ENCODE peak calls at places on chromosomes 16 and 17, in six cellular contexts. One of them, this sample, is unnamed.

GRCh38 chr17:57639381-57639780 is 105.7 kb downstream of the CCDC182 start:
- DNase-seq in H1: no peak
- DNase-seq in neuronal stem cell: no peak
- DNase-seq in H9: no peak
- DNase-seq in mesenchymal stem cell: no peak
- DNase-seq in trophoblast cell: no peak
- DNase-seq in this sample: no peak

GRCh38 chr16:80387308-80387921 is 153.4 kb upstream of the DYNLRB2 start:
- DNase-seq in H1: no peak
- DNase-seq in neuronal stem cell: no peak
- DNase-seq in H9: no peak
- DNase-seq in mesenchymal stem cell: no peak
- DNase-seq in trophoblast cell: no peak
- DNase-seq in this sample: no peak

GRCh38 chr17:61454932-61455753 is 2.9 kb downstream of the TBX4 start:
- DNase-seq in H1: no peak
- DNase-seq in neuronal stem cell: no peak
- DNase-seq in H9: peak
- DNase-seq in mesenchymal stem cell: no peak
- DNase-seq in trophoblast cell: no peak
- DNase-seq in this sample: no peak

GRCh38 chr16:84647830-84648594 is at the start of gene KLHL36:
- DNase-seq in H1: no peak
- DNase-seq in neuronal stem cell: peak
- DNase-seq in H9: no peak
- DNase-seq in mesenchymal stem cell: peak
- DNase-seq in trophoblast cell: peak
- DNase-seq in this sample: no peak

GRCh38 chr17:73401911-73402310 is 90.1 kb upstream of the CDC42EP4 start:
- DNase-seq in H1: no peak
- DNase-seq in neuronal stem cell: peak
- DNase-seq in H9: peak
- DNase-seq in mesenchymal stem cell: peak
- DNase-seq in trophoblast cell: no peak
- DNase-seq in this sample: peak

GRCh38 chr17:74972107-74972972 is at the start of gene HID1:
- DNase-seq in H1: no peak
- DNase-seq in neuronal stem cell: peak
- DNase-seq in H9: peak
- DNase-seq in mesenchymal stem cell: no peak
- DNase-seq in trophoblast cell: no peak
- DNase-seq in this sample: no peak

GRCh38 chr16:11972128-11972527 is 4.4 kb upstream of the SNX29 start:
- DNase-seq in H1: no peak
- DNase-seq in neuronal stem cell: no peak
- DNase-seq in H9: no peak
- DNase-seq in mesenchymal stem cell: peak
- DNase-seq in trophoblast cell: no peak
- DNase-seq in this sample: no peak

GRCh38 chr17:60163108-60163784 is 13.5 kb downstream of the CA4 start:
- DNase-seq in H1: no peak
- DNase-seq in neuronal stem cell: no peak
- DNase-seq in H9: peak
- DNase-seq in mesenchymal stem cell: no peak
- DNase-seq in trophoblast cell: no peak
- DNase-seq in this sample: no peak

GRCh38 chr17:49514374-49514738 is 19.3 kb downstream of the NGFR start:
- DNase-seq in H1: no peak
- DNase-seq in neuronal stem cell: no peak
- DNase-seq in H9: peak
- DNase-seq in mesenchymal stem cell: peak
- DNase-seq in trophoblast cell: no peak
- DNase-seq in this sample: no peak

GRCh38 chr17:75573540-75573957 is 14.1 kb upstream of the MYO15B start:
- DNase-seq in H1: no peak
- DNase-seq in neuronal stem cell: no peak
- DNase-seq in H9: no peak
- DNase-seq in mesenchymal stem cell: no peak
- DNase-seq in trophoblast cell: no peak
- DNase-seq in this sample: no peak

GRCh38 chr16:50731989-50732589 is 9.8 kb upstream of the CYLD start:
- DNase-seq in H1: no peak
- DNase-seq in neuronal stem cell: no peak
- DNase-seq in H9: no peak
- DNase-seq in mesenchymal stem cell: no peak
- DNase-seq in trophoblast cell: no peak
- DNase-seq in this sample: no peak

GRCh38 chr17:28712705-28713415 is 1.2 kb upstream of the PROCA1 start:
- DNase-seq in H1: no peak
- DNase-seq in neuronal stem cell: no peak
- DNase-seq in H9: no peak
- DNase-seq in mesenchymal stem cell: no peak
- DNase-seq in trophoblast cell: no peak
- DNase-seq in this sample: no peak

GRCh38 chr16:54538241-54538640 is 251.7 kb upstream of the IRX3 start:
- DNase-seq in H1: no peak
- DNase-seq in neuronal stem cell: no peak
- DNase-seq in H9: no peak
- DNase-seq in mesenchymal stem cell: no peak
- DNase-seq in trophoblast cell: peak
- DNase-seq in this sample: no peak

GRCh38 chr17:64005734-64006167 is 7.6 kb downstream of the PRR29 start:
- DNase-seq in H1: no peak
- DNase-seq in neuronal stem cell: no peak
- DNase-seq in H9: peak
- DNase-seq in mesenchymal stem cell: no peak
- DNase-seq in trophoblast cell: no peak
- DNase-seq in this sample: no peak

GRCh38 chr17:7001562-7001961 is 5.7 kb downstream of the ALOX12 start:
- DNase-seq in H1: no peak
- DNase-seq in neuronal stem cell: no peak
- DNase-seq in H9: peak
- DNase-seq in mesenchymal stem cell: no peak
- DNase-seq in trophoblast cell: no peak
- DNase-seq in this sample: no peak

GRCh38 chr17:80424878-80425765 is 10.2 kb downstream of the ENDOV start:
- DNase-seq in H1: no peak
- DNase-seq in neuronal stem cell: no peak
- DNase-seq in H9: no peak
- DNase-seq in mesenchymal stem cell: no peak
- DNase-seq in trophoblast cell: no peak
- DNase-seq in this sample: no peak

GRCh38 chr17:235831-236640 is 54.6 kb upstream of the DOC2B start:
- DNase-seq in H1: no peak
- DNase-seq in neuronal stem cell: no peak
- DNase-seq in H9: no peak
- DNase-seq in mesenchymal stem cell: no peak
- DNase-seq in trophoblast cell: no peak
- DNase-seq in this sample: no peak

GRCh38 chr16:23976091-23977001 is 140.6 kb downstream of the PRKCB start:
- DNase-seq in H1: no peak
- DNase-seq in neuronal stem cell: no peak
- DNase-seq in H9: no peak
- DNase-seq in mesenchymal stem cell: no peak
- DNase-seq in trophoblast cell: no peak
- DNase-seq in this sample: no peak

GRCh38 chr16:77191259-77191969 is 424 bp downstream of the MON1B start:
- DNase-seq in H1: no peak
- DNase-seq in neuronal stem cell: no peak
- DNase-seq in H9: no peak
- DNase-seq in mesenchymal stem cell: peak
- DNase-seq in trophoblast cell: no peak
- DNase-seq in this sample: no peak

GRCh38 chr16:77194295-77195231 is 3.6 kb downstream of the MON1B start:
- DNase-seq in H1: no peak
- DNase-seq in neuronal stem cell: no peak
- DNase-seq in H9: no peak
- DNase-seq in mesenchymal stem cell: no peak
- DNase-seq in trophoblast cell: no peak
- DNase-seq in this sample: no peak

GRCh38 chr16:77193377-77193776 is 2.4 kb downstream of the MON1B start:
- DNase-seq in H1: no peak
- DNase-seq in neuronal stem cell: no peak
- DNase-seq in H9: no peak
- DNase-seq in mesenchymal stem cell: no peak
- DNase-seq in trophoblast cell: no peak
- DNase-seq in this sample: no peak

GRCh38 chr16:77190190-77190477 is 856 bp upstream of the MON1B start:
- DNase-seq in H1: no peak
- DNase-seq in neuronal stem cell: no peak
- DNase-seq in H9: no peak
- DNase-seq in mesenchymal stem cell: no peak
- DNase-seq in trophoblast cell: no peak
- DNase-seq in this sample: no peak

GRCh38 chr16:77190478-77191258 is at the start of gene MON1B:
- DNase-seq in H1: peak
- DNase-seq in neuronal stem cell: peak
- DNase-seq in H9: peak
- DNase-seq in mesenchymal stem cell: peak
- DNase-seq in trophoblast cell: peak
- DNase-seq in this sample: peak
- H2BK5ac ChIP-seq in H1: peak
- H2BK5ac ChIP-seq in neuronal stem cell: no peak
- H2BK5ac ChIP-seq in H9: no peak
- H2BK5ac ChIP-seq in mesenchymal stem cell: no peak
- H2BK5ac ChIP-seq in trophoblast cell: peak
- H2BK5ac ChIP-seq in this sample: peak

GRCh38 chr17:3777366-3777765 is 23.6 kb downstream of the ITGAE start:
- DNase-seq in H1: no peak
- DNase-seq in neuronal stem cell: no peak
- DNase-seq in H9: no peak
- DNase-seq in mesenchymal stem cell: no peak
- DNase-seq in trophoblast cell: no peak
- DNase-seq in this sample: no peak

DNA sequence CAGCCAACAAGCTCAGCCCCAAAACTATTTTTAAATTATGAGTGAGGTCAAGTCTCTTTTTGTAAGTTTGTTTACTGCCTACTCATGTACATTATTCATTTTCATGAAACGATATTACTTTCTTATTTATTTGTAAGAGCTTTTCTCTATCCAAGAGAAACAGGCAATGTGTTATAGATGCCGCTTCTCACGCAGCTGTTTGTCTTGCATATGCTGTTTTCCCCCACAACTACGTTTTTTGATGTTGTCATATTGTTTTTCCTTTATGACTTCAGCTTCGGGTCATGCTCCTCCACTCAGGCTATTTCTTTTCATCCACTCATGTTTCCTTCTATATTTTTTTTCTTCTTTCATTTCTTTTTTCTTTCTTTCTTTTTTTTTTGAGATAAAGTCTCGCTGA is 20.0 kb downstream of the ITGAE start:
- DNase-seq in H1: no peak
- DNase-seq in neuronal stem cell: no peak
- DNase-seq in H9: no peak
- DNase-seq in mesenchymal stem cell: no peak
- DNase-seq in trophoblast cell: no peak
- DNase-seq in this sample: no peak
- H4K91ac ChIP-seq in H1: no peak
- H4K91ac ChIP-seq in neuronal stem cell: no peak
- H4K91ac ChIP-seq in H9: no peak
- H4K91ac ChIP-seq in mesenchymal stem cell: no peak
- H4K91ac ChIP-seq in trophoblast cell: no peak
- H4K91ac ChIP-seq in this sample: no peak

DNA sequence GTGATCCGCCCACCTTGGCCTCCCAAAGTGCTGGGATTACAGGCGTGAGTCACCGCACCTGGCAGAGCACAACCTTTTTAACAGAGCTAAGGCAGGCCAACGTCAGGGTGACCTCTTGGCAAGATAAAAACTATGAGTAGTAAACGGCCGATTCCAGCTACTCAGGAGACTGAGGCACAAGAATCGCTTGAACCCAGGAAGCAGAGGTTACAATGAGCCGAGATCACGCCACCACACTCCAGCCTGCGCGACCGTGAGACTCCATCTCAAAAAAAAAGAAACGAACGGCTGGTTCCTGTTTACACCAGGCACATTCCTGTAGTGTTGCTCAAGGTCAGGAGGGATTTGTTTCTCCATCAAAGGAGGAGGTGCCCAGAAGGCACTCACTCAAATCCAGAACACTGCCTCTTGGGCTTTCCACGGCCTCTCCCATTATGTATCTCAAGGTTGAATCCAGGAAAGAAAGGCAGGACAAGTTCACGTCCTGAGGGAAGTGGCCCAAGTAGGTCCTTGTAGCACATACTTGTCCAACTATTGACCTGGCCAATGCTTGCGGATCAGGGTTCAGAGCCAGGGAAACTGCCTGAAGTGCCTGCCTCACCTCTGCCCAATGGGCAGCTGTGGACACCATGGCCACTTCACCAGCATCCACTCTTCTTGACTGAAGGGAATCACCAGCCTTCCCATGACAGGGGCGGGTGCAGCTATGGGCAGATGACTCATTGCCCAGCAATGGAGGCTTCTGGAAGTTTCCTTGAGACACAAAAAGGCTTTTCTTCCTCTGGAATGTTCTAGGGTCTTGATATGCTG is 13.5 kb downstream of the KNOP1 start:
- DNase-seq in H1: no peak
- DNase-seq in neuronal stem cell: no peak
- DNase-seq in H9: no peak
- DNase-seq in mesenchymal stem cell: peak
- DNase-seq in trophoblast cell: peak
- DNase-seq in this sample: peak
- H2BK5ac ChIP-seq in H1: no peak
- H2BK5ac ChIP-seq in neuronal stem cell: no peak
- H2BK5ac ChIP-seq in H9: no peak
- H2BK5ac ChIP-seq in mesenchymal stem cell: no peak
- H2BK5ac ChIP-seq in trophoblast cell: no peak
- H2BK5ac ChIP-seq in this sample: peak

GRCh38 chr17:71655542-71655941 is 465.3 kb upstream of the SOX9 start:
- DNase-seq in H1: no peak
- DNase-seq in neuronal stem cell: no peak
- DNase-seq in H9: no peak
- DNase-seq in mesenchymal stem cell: no peak
- DNase-seq in trophoblast cell: no peak
- DNase-seq in this sample: no peak

DNA sequence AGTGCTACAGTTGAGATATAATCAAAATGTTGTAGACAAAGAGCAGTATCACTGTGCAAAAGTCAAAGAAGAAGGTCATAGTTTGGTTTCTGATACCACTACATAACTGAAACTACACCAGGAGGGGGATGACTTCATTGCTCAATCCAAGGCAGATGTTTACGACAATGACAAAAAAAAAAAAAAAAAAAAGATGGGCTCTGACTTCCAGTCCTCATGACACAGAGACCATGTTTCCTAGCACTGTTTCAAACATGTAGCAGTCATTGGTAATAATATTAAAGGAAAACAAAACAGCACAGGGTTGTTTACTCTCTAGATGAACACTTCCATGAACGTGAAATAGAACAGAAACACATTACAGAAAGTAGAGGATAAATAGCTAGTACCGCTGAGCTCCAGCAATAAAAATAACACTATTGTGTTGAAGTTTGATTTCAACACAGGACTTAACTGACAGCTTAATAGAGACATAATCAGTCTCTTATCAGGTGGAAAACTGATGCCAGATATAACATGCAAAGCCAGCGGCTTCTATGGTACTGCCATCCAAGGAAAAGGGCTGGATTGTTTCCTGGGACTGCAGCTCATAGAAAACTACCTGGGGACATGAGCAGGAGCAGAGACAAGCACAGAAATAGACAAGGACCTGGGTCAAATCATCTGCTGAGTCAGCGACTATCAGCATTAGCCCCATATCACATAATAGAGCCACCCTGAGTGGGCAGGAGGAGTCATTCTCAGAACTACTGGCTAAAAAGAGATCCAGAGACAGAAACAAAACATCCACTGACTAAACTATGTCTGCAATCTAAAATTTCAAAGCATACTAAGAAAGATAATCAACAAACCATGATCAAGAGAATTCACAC is 463.6 kb upstream of the SOX9 start:
- DNase-seq in H1: no peak
- DNase-seq in neuronal stem cell: no peak
- DNase-seq in H9: no peak
- DNase-seq in mesenchymal stem cell: no peak
- DNase-seq in trophoblast cell: no peak
- DNase-seq in this sample: no peak
- H4K91ac ChIP-seq in H1: no peak
- H4K91ac ChIP-seq in neuronal stem cell: no peak
- H4K91ac ChIP-seq in H9: no peak
- H4K91ac ChIP-seq in mesenchymal stem cell: no peak
- H4K91ac ChIP-seq in trophoblast cell: no peak
- H4K91ac ChIP-seq in this sample: no peak